ENCODE peak calls at places on chromosomes 1 and 21, in five cellular contexts. L is IMR-90, D is endodermal cell, R is keratinocyte, Q is GM23248. M is an unnamed sample.

GRCh38 chr1:67690018-67690363 is 5.0 kb downstream of the GADD45A start:
- DNase-seq in L (no peak), D (no peak), R (no peak), Q (no peak), M (no peak)

GRCh38 chr1:173467426-173467825 is 9.7 kb upstream of the PRDX6 start:
- DNase-seq in L (peak), D (no peak), R (no peak), Q (peak), M (no peak)

GRCh38 chr1:181501612-181502011 is 18.3 kb downstream of the CACNA1E start:
- DNase-seq in L (no peak), D (no peak), R (no peak), Q (no peak), M (no peak)

GRCh38 chr1:82465024-82465423 is 664.3 kb downstream of the ADGRL2 start:
- DNase-seq in L (no peak), D (no peak), R (no peak), Q (no peak), M (no peak)

GRCh38 chr21:42651515-42652401 is 1.7 kb upstream of the PDE9A start:
- DNase-seq in L (no peak), D (no peak), R (no peak), Q (no peak), M (no peak)

GRCh38 chr1:92838519-92838918 is 6.7 kb downstream of the RPL5 start:
- DNase-seq in L (peak), D (no peak), R (no peak), Q (peak), M (no peak)

GRCh38 chr1:36156329-36157114 is 562 bp downstream of the MAP7D1 start:
- DNase-seq in L (peak), D (peak), R (no peak), Q (peak), M (peak)

GRCh38 chr1:184051485-184052193 is at the start of gene TSEN15:
- DNase-seq in L (peak), D (peak), R (no peak), Q (peak), M (peak)

GRCh38 chr1:115456441-115456961 is 118.5 kb upstream of the NGF start:
- DNase-seq in L (peak), D (no peak), R (no peak), Q (peak), M (peak)

DNA sequence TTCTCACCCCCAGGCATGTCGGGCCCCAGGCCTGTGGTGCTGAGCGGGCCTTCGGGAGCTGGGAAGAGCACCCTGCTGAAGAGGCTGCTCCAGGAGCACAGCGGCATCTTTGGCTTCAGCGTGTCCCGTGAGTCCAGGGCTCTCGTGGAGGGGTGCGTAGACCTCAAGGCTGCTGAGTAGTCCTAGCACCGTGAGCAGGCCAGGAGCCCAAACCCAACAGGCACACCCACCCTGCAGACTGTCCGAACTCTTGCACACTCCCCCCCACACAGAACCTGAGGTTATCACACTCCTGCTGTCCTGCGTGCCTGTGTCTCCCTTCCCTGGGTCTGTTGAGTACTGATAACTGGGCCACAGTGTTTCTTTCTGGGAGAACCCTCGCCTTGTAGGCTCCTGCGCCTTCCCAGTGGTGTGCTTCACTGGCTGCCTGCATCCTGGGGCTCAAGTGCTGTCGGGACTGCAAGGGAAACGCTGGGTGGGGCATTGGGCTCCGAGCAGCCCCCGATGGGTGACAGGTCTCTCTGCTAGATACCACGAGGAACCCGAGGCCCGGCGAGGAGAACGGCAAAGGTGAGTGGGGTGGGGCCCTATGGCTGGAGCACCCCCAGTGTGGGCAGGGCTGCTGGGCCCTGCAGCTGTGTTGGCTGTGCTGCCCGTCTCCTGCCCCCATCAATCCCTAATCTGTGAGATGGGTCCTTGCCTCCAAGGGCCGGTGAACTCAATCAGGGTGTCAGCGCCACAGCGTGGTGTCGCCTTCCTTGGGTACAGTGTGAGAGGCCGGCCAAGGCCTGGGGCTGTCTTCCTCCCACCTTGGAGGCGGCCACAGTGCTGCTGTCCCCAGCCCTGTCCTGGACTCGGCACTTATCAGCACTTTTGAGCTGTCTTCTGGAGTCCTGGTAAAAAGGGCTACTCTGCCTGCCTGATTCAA is 4.0 kb upstream of the GJC2 start:
- DNase-seq in L (no peak), D (no peak), R (no peak), Q (no peak), M (no peak)
- H3K9ac ChIP-seq in L (no peak), D (no peak), R (no peak), Q (no peak), M (no peak)

DNA sequence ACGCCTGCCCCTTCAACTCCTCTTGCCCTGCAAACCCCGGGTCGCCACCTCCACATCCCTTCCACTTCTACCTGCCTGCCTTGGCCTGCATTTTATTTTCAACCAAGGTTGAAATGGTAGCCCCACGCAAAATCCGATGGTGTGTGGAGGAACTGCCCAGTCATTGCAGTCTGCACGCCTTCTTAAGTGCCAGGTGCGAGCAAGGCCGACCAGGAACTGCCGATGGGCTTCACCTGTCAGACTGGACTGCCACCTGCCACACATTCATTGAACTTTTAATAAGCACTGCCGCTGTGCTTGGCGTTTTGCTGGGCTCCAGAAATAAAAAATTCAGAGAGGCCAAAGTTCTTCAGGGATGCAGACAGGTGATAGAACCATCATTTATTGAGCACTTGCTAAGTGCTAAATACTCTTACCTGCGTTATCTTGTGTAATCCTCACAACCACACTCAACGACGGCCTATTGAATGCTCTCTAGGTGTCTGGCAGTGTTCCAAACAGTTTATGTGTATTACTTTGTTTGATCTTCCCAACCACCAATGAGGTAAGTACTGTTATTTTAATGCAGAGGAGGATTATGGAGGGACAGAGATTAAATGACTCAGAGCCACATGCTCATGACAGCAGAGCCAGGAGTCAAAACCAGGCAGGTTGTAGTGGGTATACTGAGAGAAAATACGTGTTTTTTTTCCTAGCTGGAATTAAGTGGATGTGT is 36.2 kb downstream of the CACHD1 start:
- DNase-seq in L (no peak), D (no peak), R (no peak), Q (no peak), M (no peak)
- H3K9ac ChIP-seq in L (no peak), D (peak), R (no peak), Q (no peak), M (no peak)

GRCh38 chr1:52424757-52425265 is 20.4 kb downstream of the PRPF38A start:
- DNase-seq in L (peak), D (no peak), R (no peak), Q (no peak), M (peak)
- H3K9ac ChIP-seq in L (no peak), D (no peak), R (no peak), Q (no peak), M (no peak)

GRCh38 chr21:25425156-25425555 is 182.1 kb downstream of the MRPL39 start:
- DNase-seq in L (no peak), D (no peak), R (no peak), Q (no peak), M (no peak)
- H3K9ac ChIP-seq in L (no peak), D (no peak), R (no peak), Q (no peak), M (no peak)

GRCh38 chr1:167579986-167580385 is 26.4 kb upstream of the CREG1 start:
- DNase-seq in L (no peak), D (no peak), R (no peak), Q (no peak), M (no peak)
- H3K9ac ChIP-seq in L (no peak), D (no peak), R (no peak), Q (no peak), M (no peak)

DNA sequence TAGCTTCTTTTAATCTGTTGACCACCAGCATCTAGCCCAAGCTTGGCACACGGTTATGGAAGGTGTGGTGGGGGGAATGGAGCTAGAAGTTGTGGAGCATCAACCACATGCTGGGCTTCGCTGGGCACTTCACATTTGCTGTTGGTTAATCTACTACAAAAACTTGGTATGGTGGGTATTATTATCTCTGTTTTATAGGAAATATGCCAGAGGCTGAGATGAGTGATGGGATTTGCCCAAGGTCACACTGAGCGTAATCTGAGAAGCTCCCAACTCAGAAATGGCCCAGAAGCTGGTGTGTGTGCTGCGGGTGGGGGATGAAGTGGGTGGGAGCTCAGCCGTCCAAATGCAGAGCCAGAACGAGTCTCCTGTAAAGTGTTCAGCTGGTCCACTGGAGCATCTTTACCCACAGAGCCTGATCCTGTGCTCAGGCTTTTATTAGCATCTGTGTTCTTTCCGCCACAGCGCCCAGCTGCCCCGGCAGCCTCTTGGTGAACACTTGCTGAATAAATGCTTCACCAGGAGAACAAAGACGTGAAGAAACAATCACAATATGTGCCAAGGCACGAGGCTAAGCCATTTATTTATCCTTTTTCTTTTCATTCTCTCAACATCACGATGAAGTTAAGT is 98.6 kb upstream of the JUN start:
- DNase-seq in L (no peak), D (no peak), R (no peak), Q (no peak), M (no peak)
- H3K9ac ChIP-seq in L (no peak), D (no peak), R (no peak), Q (peak), M (no peak)

GRCh38 chr1:159941139-159941866 is 4.1 kb downstream of the IGSF9 start:
- DNase-seq in L (no peak), D (no peak), R (no peak), Q (no peak), M (no peak)
- H3K9ac ChIP-seq in L (no peak), D (no peak), R (no peak), Q (no peak), M (no peak)

GRCh38 chr1:23371987-23372386 is 2.4 kb upstream of the ZNF436 start:
- DNase-seq in L (no peak), D (peak), R (no peak), Q (no peak), M (no peak)
- H3K9ac ChIP-seq in L (no peak), D (peak), R (no peak), Q (no peak), M (no peak)

DNA sequence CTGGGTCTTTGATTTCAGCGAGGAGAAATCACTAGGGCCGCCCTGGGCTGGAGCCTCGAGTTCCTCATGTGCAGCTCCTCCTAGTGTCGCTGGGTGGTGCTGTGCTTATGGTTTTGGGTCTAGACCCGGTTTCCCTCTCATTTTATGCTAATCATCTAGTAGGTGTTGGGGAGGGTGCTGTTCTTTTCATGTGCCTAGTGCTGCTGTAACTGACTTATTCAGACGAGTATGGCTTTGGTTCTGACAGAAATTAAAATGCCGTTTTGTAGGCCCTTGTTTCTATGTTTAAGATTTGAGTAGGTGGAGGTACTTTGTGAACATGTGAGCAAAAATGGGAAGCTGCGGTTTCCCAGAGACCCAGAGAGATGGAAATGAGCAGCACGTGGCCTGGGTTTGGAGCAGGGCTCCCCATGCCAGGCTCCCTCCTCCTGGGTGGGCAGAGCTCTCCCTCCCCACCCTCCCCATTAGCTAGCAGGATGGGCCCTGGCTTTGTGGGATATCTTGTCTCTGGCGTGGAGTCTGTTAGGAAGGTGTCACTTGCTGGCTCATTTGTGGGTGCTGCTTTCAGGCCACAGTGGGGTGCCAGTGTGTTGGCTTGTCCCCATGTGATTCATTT is 74.0 kb upstream of the GPR88 start:
- DNase-seq in L (peak), D (peak), R (no peak), Q (peak), M (peak)
- H3K9ac ChIP-seq in L (no peak), D (no peak), R (no peak), Q (no peak), M (no peak)